ENCODE peak calls at places on chromosomes 3 and 15, in four cellular contexts. T is WTC11, W is HepG2, N is GM12878. V is an unnamed sample.

GRCh38 chr15:85580914-85581313 is 200.5 kb downstream of the AKAP13 start:
- DNase-seq in W (no peak), T (no peak), N (no peak), V (no peak)

GRCh38 chr3:143000525-143000924 is 845 bp upstream of the U2SURP start:
- DNase-seq in N (no peak), T (no peak), W (peak; percentile 25), V (peak; percentile 42)

GRCh38 chr3:181009225-181009624 is 19.7 kb upstream of the DNAJC19 start:
- DNase-seq in N (no peak), W (no peak), T (no peak), V (no peak)

GRCh38 chr15:81336568-81336967 is 12.6 kb upstream of the STARD5 start:
- DNase-seq in T (no peak), N (no peak), W (peak; percentile 12), V (peak; percentile 35)

GRCh38 chr3:8504611-8504973 is 3.0 kb downstream of the LMCD1 start:
- DNase-seq in W (no peak), T (no peak), N (no peak), V (no peak)

GRCh38 chr15:61640751-61641150 is 411.6 kb upstream of the RORA start:
- DNase-seq in T (no peak), W (no peak), N (no peak), V (no peak)

GRCh38 chr3:11431319-11431718 is 159.1 kb downstream of the ATG7 start:
- DNase-seq in T (no peak), W (no peak), N (no peak), V (no peak)

GRCh38 chr3:45545476-45545875 is 49.1 kb upstream of the LIMD1 start:
- DNase-seq in W (peak; percentile 75), T (no peak), N (no peak), V (peak; percentile 91)

GRCh38 chr3:97575742-97576141 is 188.8 kb upstream of the ARL6 start:
- DNase-seq in T (no peak), W (no peak), N (no peak), V (no peak)

GRCh38 chr15:62344806-62345539 is 179.9 kb upstream of the C2CD4B start:
- DNase-seq in T (peak; percentile 78), W (peak; percentile 77), N (peak; percentile 56), V (peak; percentile 62)

GRCh38 chr3:184361532-184361931 is at the start of the genes CLCN2 and POLR2H:
- DNase-seq in W (peak; percentile 53), N (no peak), T (peak; percentile 70), V (peak; percentile 82)
- TF ChIP-seq CREM in W (no peak), N (no peak), T (peak; percentile 28), V (no peak)

GRCh38 chr3:42053476-42053875 is 37.7 kb upstream of the TRAK1 start:
- DNase-seq in T (no peak), N (no peak), W (no peak), V (no peak)
- TF ChIP-seq SP1 in T (no peak), N (no peak), W (no peak), V (no peak)

GRCh38 chr3:22225161-22225560 is 474.2 kb upstream of the ZNF385D start:
- DNase-seq in W (no peak), N (no peak), T (no peak), V (no peak)

GRCh38 chr3:22231061-22231460 is 480.1 kb upstream of the ZNF385D start:
- DNase-seq in N (no peak), T (no peak), W (no peak), V (no peak)

GRCh38 chr3:22228705-22229104 is 477.7 kb upstream of the ZNF385D start:
- DNase-seq in N (no peak), W (no peak), T (no peak), V (no peak)
- TF ChIP-seq CREM in N (no peak), W (no peak), T (no peak), V (no peak)

GRCh38 chr3:134325106-134325705 is 49.0 kb downstream of the AMOTL2 start:
- DNase-seq in N (no peak), W (no peak), T (no peak), V (no peak)

GRCh38 chr3:134326126-134326525 is 48.1 kb downstream of the AMOTL2 start:
- DNase-seq in N (no peak), W (no peak), T (no peak), V (no peak)

GRCh38 chr3:134323966-134324962 is 50.0 kb downstream of the AMOTL2 start:
- DNase-seq in N (no peak), W (no peak), T (no peak), V (no peak)

GRCh38 chr3:134326760-134327593 is 47.3 kb downstream of the AMOTL2 start:
- DNase-seq in N (no peak), W (peak; percentile 90), T (peak; percentile 59), V (no peak)

DNA sequence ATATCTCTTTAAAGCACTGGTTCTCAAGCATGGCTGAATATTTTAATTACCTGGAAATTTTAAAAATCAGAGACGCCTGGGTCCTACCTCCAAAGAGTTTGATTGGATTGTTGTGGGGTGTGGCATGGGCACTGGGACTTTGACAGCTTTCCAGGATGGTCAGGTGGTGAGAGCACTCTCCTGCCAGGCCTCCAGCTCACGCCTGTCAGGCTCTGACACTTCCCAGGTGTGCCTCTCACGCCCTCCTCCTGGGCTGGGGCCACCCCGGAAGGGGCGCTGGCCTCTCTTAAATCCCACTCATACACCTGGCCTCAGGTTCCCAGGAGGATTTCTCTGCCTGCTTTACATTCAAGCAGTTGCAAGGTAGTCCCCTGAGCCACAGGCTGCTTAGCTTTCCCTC is 48.5 kb downstream of the AMOTL2 start:
- DNase-seq in W (no peak), T (no peak), N (no peak), V (no peak)
- TF ChIP-seq SP1 in W (no peak), T (no peak), N (no peak), V (no peak)

GRCh38 chr3:100630664-100631063 is 21.3 kb downstream of the ADGRG7 start:
- DNase-seq in N (no peak), T (no peak), W (no peak), V (peak; percentile 11)

GRCh38 chr3:100635273-100635701 is 25.9 kb downstream of the ADGRG7 start:
- DNase-seq in W (peak; percentile 43), N (no peak), T (no peak), V (no peak)

GRCh38 chr3:100637197-100637631 is 27.8 kb downstream of the ADGRG7 start:
- DNase-seq in W (peak; percentile 3), N (no peak), T (no peak), V (no peak)

GRCh38 chr3:100629728-100630127 is 20.3 kb downstream of the ADGRG7 start:
- DNase-seq in N (no peak), W (no peak), T (no peak), V (peak; percentile 64)

DNA sequence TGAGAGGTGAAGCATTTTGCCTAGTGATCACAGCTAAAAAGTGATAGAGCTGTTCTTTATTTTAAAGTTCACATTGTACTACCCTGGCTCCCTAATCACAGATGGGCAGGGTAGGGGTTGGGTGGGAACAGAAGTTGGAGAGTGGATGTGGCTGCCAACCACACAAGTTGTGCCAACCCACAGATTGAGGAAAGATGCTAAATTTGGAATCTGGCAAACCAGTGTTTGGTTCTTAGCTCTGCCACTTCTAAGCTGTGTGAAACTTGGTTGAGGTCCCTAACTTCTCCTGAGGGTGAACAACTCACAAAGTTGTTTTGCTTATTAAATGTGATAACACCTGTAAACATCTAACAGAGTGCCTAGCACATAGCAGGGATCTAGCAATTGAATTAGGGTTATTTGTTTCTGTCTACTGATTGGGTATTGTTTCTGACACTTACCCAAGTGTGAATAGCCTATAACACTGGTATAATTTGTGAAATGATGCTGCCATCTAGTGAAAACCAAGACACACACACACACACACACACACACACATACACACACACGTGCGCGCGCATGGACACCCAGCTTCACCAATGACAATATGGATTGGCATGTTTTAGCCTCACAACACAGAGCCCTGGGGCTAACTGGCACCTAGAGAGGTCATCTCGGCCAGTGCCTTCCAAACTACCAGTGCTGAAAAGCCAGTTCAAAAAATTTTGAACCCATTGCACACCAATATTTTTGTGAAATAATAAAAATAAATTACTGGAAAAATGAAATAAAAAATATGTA is 25.3 kb downstream of the ADGRG7 start:
- DNase-seq in T (no peak), W (peak; percentile 38), N (peak; percentile 31), V (peak; percentile 37)
- TF ChIP-seq CREM in T (no peak), W (no peak), N (no peak), V (peak; percentile 65)

GRCh38 chr3:54681706-54682105 is 246.2 kb downstream of the LRTM1 start:
- DNase-seq in W (no peak), T (no peak), N (no peak), V (no peak)
- TF ChIP-seq SP1 in W (no peak), T (no peak), N (no peak), V (no peak)

DNA sequence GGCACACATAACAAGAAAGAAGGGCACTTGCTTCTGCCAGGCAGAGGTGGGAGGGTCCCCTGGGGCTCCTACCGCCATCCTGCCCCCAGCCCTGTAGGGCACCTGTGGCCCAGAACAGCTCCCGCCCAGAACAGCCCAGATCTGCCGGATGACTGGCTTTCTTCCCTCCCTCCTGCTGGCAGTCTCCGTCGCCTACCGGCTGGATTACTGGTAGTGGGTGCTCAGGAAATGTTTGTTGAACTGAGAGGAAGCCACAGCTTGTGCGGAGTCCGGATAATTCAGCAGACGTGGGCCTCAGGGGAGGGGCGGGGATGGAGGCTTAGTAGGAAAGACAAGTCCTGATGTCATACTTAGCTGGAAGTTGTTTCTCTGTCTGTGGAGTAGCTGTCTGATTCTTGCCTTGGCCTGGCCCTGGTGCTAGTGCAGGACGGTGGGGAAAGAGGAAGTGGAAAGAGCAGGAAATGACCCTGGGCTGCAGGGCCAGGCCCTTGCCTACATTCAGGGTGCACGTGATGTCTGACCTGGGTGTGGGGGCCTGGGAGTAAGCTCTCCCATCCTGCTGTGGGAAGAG is 6.7 kb downstream of the CCDC9B start:
- DNase-seq in W (no peak), T (no peak), N (no peak), V (no peak)
- TF ChIP-seq CREM in W (no peak), T (no peak), N (no peak), V (no peak)

GRCh38 chr15:57732526-57733331 is 26.2 kb downstream of the POLR2M start:
- DNase-seq in N (no peak), W (peak; percentile 49), T (peak; percentile 74), V (peak; percentile 78)
- TF ChIP-seq SP1 in N (no peak), W (no peak), T (no peak), V (no peak)

V was measured in K562.